ENCODE peak calls at places on chromosomes 12 and 14, in nine cellular contexts. I is GM23338; U is CD8-positive, alpha-beta memory T cell; H is psoas muscle; E is heart left ventricle; A is cardiac muscle cell; O is GM06990; L is fibroblast of lung; B is mesendoderm. T is an unnamed sample.

GRCh38 chr14:66009104-66009503 is 477.1 kb upstream of the CCDC196 start:
- DNase-seq in I (peak; percentile 3), U (no peak), H (no peak), E (no peak), A (no peak), O (no peak), L (peak; percentile 82), B (peak; percentile 94), T (peak; percentile 37)

GRCh38 chr14:36094963-36095362 is 81.6 kb downstream of the PTCSC3 start:
- DNase-seq in I (no peak), U (no peak), H (no peak), E (no peak), A (no peak), O (no peak), L (no peak), B (no peak), T (no peak)

GRCh38 chr14:52313903-52314481 is at the start of gene PTGER2:
- DNase-seq in I (peak; percentile 70), U (peak; percentile 81), H (peak; percentile 89), E (peak; percentile 94), A (peak; percentile 64), O (peak; percentile 50), L (peak; percentile 92), B (peak; percentile 49), T (peak; percentile 42)

GRCh38 chr12:109443794-109444193 is 33.3 kb downstream of the KCTD10 start:
- DNase-seq in I (no peak), U (no peak), H (no peak), E (no peak), A (peak; percentile 33), O (no peak), L (no peak), B (no peak), T (no peak)

GRCh38 chr14:77007975-77008421 is 20.5 kb downstream of the IRF2BPL start:
- DNase-seq in I (no peak), U (no peak), H (peak; percentile 87), E (peak; percentile 70), A (no peak), O (no peak), L (no peak), B (no peak), T (no peak)

GRCh38 chr12:54489857-54490256 is 7.7 kb upstream of the NCKAP1L start:
- DNase-seq in I (no peak), U (no peak), H (no peak), E (no peak), A (no peak), O (no peak), L (no peak), B (no peak), T (no peak)

GRCh38 chr12:62256408-62257079 is 3.7 kb upstream of the USP15 start:
- DNase-seq in I (no peak), U (no peak), H (no peak), E (no peak), A (no peak), O (no peak), L (peak; percentile 57), B (no peak), T (no peak)

GRCh38 chr12:51430196-51430895 is 5.7 kb downstream of the SLC4A8 start:
- DNase-seq in I (no peak), U (no peak), H (no peak), E (no peak), A (no peak), O (no peak), L (no peak), B (no peak), T (no peak)

GRCh38 chr14:26775765-26776577 is 178.1 kb upstream of the NOVA1 start:
- DNase-seq in I (no peak), U (no peak), H (no peak), E (no peak), A (no peak), O (no peak), L (peak; percentile 78), B (peak; percentile 59), T (no peak)

DNA sequence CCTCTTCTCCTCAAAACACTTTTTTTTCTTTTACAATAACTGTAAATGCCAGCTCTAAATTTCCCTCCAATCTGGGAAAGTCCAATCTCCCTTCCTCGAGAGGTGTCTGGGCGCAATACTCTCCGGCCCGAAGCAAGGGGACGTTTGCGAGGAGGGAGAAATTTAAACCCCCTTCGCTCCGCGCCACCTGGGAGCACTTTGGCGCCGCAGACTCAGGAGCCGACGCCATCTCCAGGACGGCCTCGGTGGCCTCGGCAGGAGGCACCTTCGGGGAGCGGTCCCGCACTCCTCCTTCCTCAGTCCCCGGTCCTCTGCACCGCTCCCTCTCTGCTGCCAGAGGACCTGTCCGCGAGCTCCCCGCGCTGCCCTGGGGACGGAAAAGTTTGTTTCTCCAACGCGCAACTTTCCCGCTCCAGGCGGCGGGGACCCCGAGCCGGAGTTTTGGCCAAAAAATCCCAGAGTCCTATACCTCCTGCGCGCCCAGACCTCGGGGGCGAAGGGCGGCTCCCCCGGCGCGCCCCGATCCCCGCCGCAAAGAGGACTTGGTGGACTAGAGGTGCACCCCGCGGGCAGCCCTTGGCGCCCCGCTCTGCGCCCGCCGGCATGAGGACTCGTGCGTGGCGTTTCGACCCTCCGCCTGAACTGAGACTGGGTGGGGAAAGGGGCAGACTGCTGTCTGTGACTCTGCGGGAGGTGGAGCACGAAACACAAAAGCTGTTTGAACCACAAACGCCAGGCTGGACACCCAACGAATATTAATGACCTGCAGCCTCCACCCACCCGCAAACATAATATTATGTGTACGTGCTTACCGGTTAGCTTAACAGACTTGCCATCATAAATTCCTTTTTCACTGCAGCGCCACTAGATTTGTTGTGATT is 95.1 kb upstream of the HMGA2 start:
- DNase-seq in I (peak; percentile 76), U (no peak), H (no peak), E (no peak), A (peak; percentile 37), O (no peak), L (peak; percentile 39), B (peak; percentile 78), T (no peak)
- H3K4me3 ChIP-seq in I (peak overlapping the region; percentile 77), U (no peak overlapping the region), H (peak overlapping the region; percentile 19), E (no peak overlapping the region), A (peak overlapping the region; percentile 36), O (no peak overlapping the region), L (peak overlapping the region; percentile 45), B (peak overlapping the region; percentile 42), T (peak overlapping the region; percentile 67)

DNA sequence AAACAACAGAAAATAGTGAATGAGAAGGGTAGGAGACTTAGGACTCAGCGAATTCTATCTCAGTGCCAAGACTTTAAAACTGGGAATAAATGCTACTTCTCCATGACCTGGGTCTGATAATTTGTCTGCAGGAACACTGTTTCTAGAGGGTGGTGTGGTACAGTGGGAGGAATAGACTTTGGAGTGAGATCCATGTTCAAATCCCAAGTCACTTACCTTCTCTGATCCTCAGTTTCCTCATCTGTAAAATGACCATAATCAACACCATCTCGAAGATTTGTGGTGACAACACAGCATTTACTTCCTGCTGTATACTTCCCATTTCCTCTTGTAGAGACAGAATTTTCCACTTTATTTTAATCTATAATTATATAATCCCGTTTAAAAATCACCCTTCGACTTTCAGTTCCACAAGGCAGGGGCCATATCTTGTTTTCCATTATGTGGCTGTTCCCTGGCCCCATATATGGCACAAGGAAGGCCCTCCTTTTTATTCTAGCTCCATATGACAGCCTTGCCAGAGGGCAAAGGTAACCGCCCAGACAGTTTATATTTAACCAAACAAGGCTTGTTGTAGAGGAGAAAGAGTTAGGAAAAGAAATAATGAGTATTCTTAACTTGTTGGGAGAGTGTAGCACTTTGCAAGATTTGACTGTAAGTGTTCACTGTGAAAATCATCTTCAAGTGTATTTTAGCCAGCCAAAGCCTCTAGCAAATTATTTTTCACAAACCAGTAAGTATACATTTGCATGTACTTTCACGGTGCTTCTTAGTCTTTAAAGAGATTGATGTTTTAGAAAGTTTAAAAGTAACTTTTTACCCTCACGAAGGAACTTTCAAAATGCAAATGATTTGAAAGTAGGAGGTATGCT is 243.1 kb downstream of the AKAP6 start:
- DNase-seq in I (no peak), U (no peak), H (no peak), E (no peak), A (no peak), O (no peak), L (no peak), B (no peak), T (no peak)
- H3K4me3 ChIP-seq in I (no peak overlapping the region), U (no peak overlapping the region), H (no peak overlapping the region), E (no peak overlapping the region), A (no peak overlapping the region), O (no peak overlapping the region), L (no peak overlapping the region), B (no peak overlapping the region), T (no peak overlapping the region)

DNA sequence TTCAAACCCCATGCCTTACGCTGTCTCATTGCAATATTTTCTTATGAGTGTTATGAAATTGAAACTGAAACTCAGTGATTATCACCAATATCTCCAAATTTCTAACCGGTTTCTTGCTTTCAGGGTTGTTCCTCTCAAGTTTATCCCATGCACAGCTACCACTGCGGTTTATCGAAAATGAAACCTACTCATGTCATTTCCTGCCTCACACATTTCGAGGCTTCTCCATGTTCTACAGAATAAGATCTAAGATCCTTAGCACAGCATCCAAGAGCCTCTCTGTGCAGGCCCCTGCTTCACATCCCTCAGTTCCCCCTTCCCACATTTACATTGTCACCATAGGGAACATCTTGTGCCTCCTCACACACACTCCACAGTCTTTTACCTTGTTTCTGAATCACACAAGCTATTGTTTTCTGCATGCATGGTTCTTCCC is 45.5 kb upstream of the FAR2 start:
- DNase-seq in I (no peak), U (peak; percentile 16), H (no peak), E (no peak), A (no peak), O (peak; percentile 59), L (no peak), B (no peak), T (no peak)
- H3K4me3 ChIP-seq in I (no peak overlapping the region), U (peak overlapping the region; percentile 35), H (no peak overlapping the region), E (no peak overlapping the region), A (no peak overlapping the region), O (no peak overlapping the region), L (no peak overlapping the region), B (no peak overlapping the region), T (no peak overlapping the region)

GRCh38 chr14:32940066-32940651 is 1.5 kb downstream of the NPAS3 start:
- DNase-seq in I (peak; percentile 14), U (no peak), H (no peak), E (no peak), A (no peak), O (no peak), L (peak; percentile 69), B (no peak), T (no peak)

GRCh38 chr14:32939254-32940065 is 781 bp downstream of the NPAS3 start:
- DNase-seq in I (peak; percentile 84), U (no peak), H (peak; percentile 84), E (peak; percentile 87), A (peak; percentile 82), O (no peak), L (peak; percentile 86), B (peak; percentile 87), T (no peak)

GRCh38 chr14:32941668-32942065 is 3.0 kb downstream of the NPAS3 start:
- DNase-seq in I (no peak), U (no peak), H (no peak), E (no peak), A (no peak), O (no peak), L (no peak), B (no peak), T (no peak)

GRCh38 chr14:32938719-32939253 is at the start of gene NPAS3:
- DNase-seq in I (peak; percentile 30), U (no peak), H (no peak), E (peak; percentile 55), A (peak; percentile 68), O (no peak), L (peak; percentile 23), B (no peak), T (no peak)

GRCh38 chr14:32940711-32941667 is 2.3 kb downstream of the NPAS3 start:
- DNase-seq in I (no peak), U (no peak), H (no peak), E (no peak), A (no peak), O (no peak), L (no peak), B (no peak), T (no peak)
- H3K4me3 ChIP-seq in I (peak overlapping the region; percentile 80), U (no peak overlapping the region), H (peak overlapping the region; percentile 76), E (no peak overlapping the region), A (no peak overlapping the region), O (no peak overlapping the region), L (no peak overlapping the region), B (no peak overlapping the region), T (no peak overlapping the region)

T was measured in AG04449.